ENCODE peak calls at places on chromosomes 11 and 22, in seven cellular contexts. One of them, this sample, is unnamed.

GRCh38 chr11:73652046-73652730 is 5.8 kb downstream of the PLEKHB1 start:
- DNase-seq in left ventricle myocardium superior: no peak
- DNase-seq in kidney tubule cell: no peak
- DNase-seq in caudate nucleus: peak
- DNase-seq in stimulated activated CD8-positive, alpha-beta memory T cell treated with anti-CD3 and anti-CD28 coated beads, Interleukin-4, amount 100 ng/mL, for 24 hours: no peak
- DNase-seq in NCI-H187: no peak
- DNase-seq in activated CD4-positive, alpha-beta T cell treated with anti-CD3 and anti-CD28 coated beads, Interleukin-2, amount 10 ng/mL, durations not matched to agents 7 days and 5 days: no peak
- DNase-seq in this sample: peak

GRCh38 chr22:49014227-49015201 is 813.2 kb downstream of the BRD1 start:
- DNase-seq in left ventricle myocardium superior: no peak
- DNase-seq in kidney tubule cell: no peak
- DNase-seq in caudate nucleus: no peak
- DNase-seq in stimulated activated CD8-positive, alpha-beta memory T cell treated with anti-CD3 and anti-CD28 coated beads, Interleukin-4, amount 100 ng/mL, for 24 hours: no peak
- DNase-seq in NCI-H187: no peak
- DNase-seq in activated CD4-positive, alpha-beta T cell treated with anti-CD3 and anti-CD28 coated beads, Interleukin-2, amount 10 ng/mL, durations not matched to agents 7 days and 5 days: no peak
- DNase-seq in this sample: no peak

GRCh38 chr11:62418733-62419132 is at the start of gene SCGB1A1:
- DNase-seq in left ventricle myocardium superior: no peak
- DNase-seq in kidney tubule cell: no peak
- DNase-seq in caudate nucleus: no peak
- DNase-seq in stimulated activated CD8-positive, alpha-beta memory T cell treated with anti-CD3 and anti-CD28 coated beads, Interleukin-4, amount 100 ng/mL, for 24 hours: no peak
- DNase-seq in NCI-H187: no peak
- DNase-seq in activated CD4-positive, alpha-beta T cell treated with anti-CD3 and anti-CD28 coated beads, Interleukin-2, amount 10 ng/mL, durations not matched to agents 7 days and 5 days: no peak
- DNase-seq in this sample: no peak

GRCh38 chr11:94925422-94926270 is 47.7 kb downstream of the CWC15 start:
- DNase-seq in left ventricle myocardium superior: no peak
- DNase-seq in kidney tubule cell: peak
- DNase-seq in caudate nucleus: no peak
- DNase-seq in stimulated activated CD8-positive, alpha-beta memory T cell treated with anti-CD3 and anti-CD28 coated beads, Interleukin-4, amount 100 ng/mL, for 24 hours: no peak
- DNase-seq in NCI-H187: no peak
- DNase-seq in activated CD4-positive, alpha-beta T cell treated with anti-CD3 and anti-CD28 coated beads, Interleukin-2, amount 10 ng/mL, durations not matched to agents 7 days and 5 days: no peak
- DNase-seq in this sample: no peak

GRCh38 chr11:36711104-36711825 is 113.2 kb upstream of the RAG2 start:
- DNase-seq in left ventricle myocardium superior: no peak
- DNase-seq in kidney tubule cell: peak
- DNase-seq in caudate nucleus: no peak
- DNase-seq in stimulated activated CD8-positive, alpha-beta memory T cell treated with anti-CD3 and anti-CD28 coated beads, Interleukin-4, amount 100 ng/mL, for 24 hours: no peak
- DNase-seq in NCI-H187: no peak
- DNase-seq in activated CD4-positive, alpha-beta T cell treated with anti-CD3 and anti-CD28 coated beads, Interleukin-2, amount 10 ng/mL, durations not matched to agents 7 days and 5 days: no peak
- DNase-seq in this sample: no peak

GRCh38 chr11:10742460-10743208 is 8.4 kb upstream of the CTR9 start:
- DNase-seq in left ventricle myocardium superior: no peak
- DNase-seq in kidney tubule cell: peak
- DNase-seq in caudate nucleus: no peak
- DNase-seq in stimulated activated CD8-positive, alpha-beta memory T cell treated with anti-CD3 and anti-CD28 coated beads, Interleukin-4, amount 100 ng/mL, for 24 hours: no peak
- DNase-seq in NCI-H187: no peak
- DNase-seq in activated CD4-positive, alpha-beta T cell treated with anti-CD3 and anti-CD28 coated beads, Interleukin-2, amount 10 ng/mL, durations not matched to agents 7 days and 5 days: peak
- DNase-seq in this sample: no peak

GRCh38 chr11:57440744-57441414 is 14.0 kb upstream of the SLC43A3 start:
- DNase-seq in left ventricle myocardium superior: no peak
- DNase-seq in kidney tubule cell: no peak
- DNase-seq in caudate nucleus: no peak
- DNase-seq in stimulated activated CD8-positive, alpha-beta memory T cell treated with anti-CD3 and anti-CD28 coated beads, Interleukin-4, amount 100 ng/mL, for 24 hours: no peak
- DNase-seq in NCI-H187: no peak
- DNase-seq in activated CD4-positive, alpha-beta T cell treated with anti-CD3 and anti-CD28 coated beads, Interleukin-2, amount 10 ng/mL, durations not matched to agents 7 days and 5 days: no peak
- DNase-seq in this sample: no peak

GRCh38 chr22:38448945-38449745 is 5.9 kb downstream of the KCNJ4 start:
- DNase-seq in left ventricle myocardium superior: peak
- DNase-seq in kidney tubule cell: no peak
- DNase-seq in caudate nucleus: peak
- DNase-seq in stimulated activated CD8-positive, alpha-beta memory T cell treated with anti-CD3 and anti-CD28 coated beads, Interleukin-4, amount 100 ng/mL, for 24 hours: no peak
- DNase-seq in NCI-H187: no peak
- DNase-seq in activated CD4-positive, alpha-beta T cell treated with anti-CD3 and anti-CD28 coated beads, Interleukin-2, amount 10 ng/mL, durations not matched to agents 7 days and 5 days: no peak
- DNase-seq in this sample: no peak

GRCh38 chr11:94111660-94112059 is 17.0 kb upstream of the PANX1 start:
- DNase-seq in left ventricle myocardium superior: peak
- DNase-seq in kidney tubule cell: no peak
- DNase-seq in caudate nucleus: no peak
- DNase-seq in stimulated activated CD8-positive, alpha-beta memory T cell treated with anti-CD3 and anti-CD28 coated beads, Interleukin-4, amount 100 ng/mL, for 24 hours: no peak
- DNase-seq in NCI-H187: no peak
- DNase-seq in activated CD4-positive, alpha-beta T cell treated with anti-CD3 and anti-CD28 coated beads, Interleukin-2, amount 10 ng/mL, durations not matched to agents 7 days and 5 days: no peak
- DNase-seq in this sample: no peak

GRCh38 chr22:49768511-49768910 is 59.2 kb downstream of the BRD1 start:
- DNase-seq in left ventricle myocardium superior: peak
- DNase-seq in kidney tubule cell: no peak
- DNase-seq in caudate nucleus: no peak
- DNase-seq in stimulated activated CD8-positive, alpha-beta memory T cell treated with anti-CD3 and anti-CD28 coated beads, Interleukin-4, amount 100 ng/mL, for 24 hours: no peak
- DNase-seq in NCI-H187: no peak
- DNase-seq in activated CD4-positive, alpha-beta T cell treated with anti-CD3 and anti-CD28 coated beads, Interleukin-2, amount 10 ng/mL, durations not matched to agents 7 days and 5 days: no peak
- DNase-seq in this sample: no peak

GRCh38 chr11:124026498-124026897 is at the start of gene OR10G8:
- DNase-seq in left ventricle myocardium superior: no peak
- DNase-seq in kidney tubule cell: no peak
- DNase-seq in caudate nucleus: no peak
- DNase-seq in stimulated activated CD8-positive, alpha-beta memory T cell treated with anti-CD3 and anti-CD28 coated beads, Interleukin-4, amount 100 ng/mL, for 24 hours: no peak
- DNase-seq in NCI-H187: no peak
- DNase-seq in activated CD4-positive, alpha-beta T cell treated with anti-CD3 and anti-CD28 coated beads, Interleukin-2, amount 10 ng/mL, durations not matched to agents 7 days and 5 days: no peak
- DNase-seq in this sample: no peak

GRCh38 chr11:131397666-131398065 is 27.3 kb downstream of the NTM start:
- DNase-seq in left ventricle myocardium superior: no peak
- DNase-seq in kidney tubule cell: no peak
- DNase-seq in caudate nucleus: no peak
- DNase-seq in stimulated activated CD8-positive, alpha-beta memory T cell treated with anti-CD3 and anti-CD28 coated beads, Interleukin-4, amount 100 ng/mL, for 24 hours: no peak
- DNase-seq in NCI-H187: no peak
- DNase-seq in activated CD4-positive, alpha-beta T cell treated with anti-CD3 and anti-CD28 coated beads, Interleukin-2, amount 10 ng/mL, durations not matched to agents 7 days and 5 days: no peak
- DNase-seq in this sample: no peak

GRCh38 chr11:66958232-66958955 is at the start of gene PC:
- DNase-seq in left ventricle myocardium superior: peak
- DNase-seq in kidney tubule cell: peak
- DNase-seq in caudate nucleus: peak
- DNase-seq in stimulated activated CD8-positive, alpha-beta memory T cell treated with anti-CD3 and anti-CD28 coated beads, Interleukin-4, amount 100 ng/mL, for 24 hours: peak
- DNase-seq in NCI-H187: peak
- DNase-seq in activated CD4-positive, alpha-beta T cell treated with anti-CD3 and anti-CD28 coated beads, Interleukin-2, amount 10 ng/mL, durations not matched to agents 7 days and 5 days: peak
- DNase-seq in this sample: peak

GRCh38 chr11:723120-723883 is 17.3 kb downstream of the EPS8L2 start:
- DNase-seq in left ventricle myocardium superior: peak
- DNase-seq in kidney tubule cell: peak
- DNase-seq in caudate nucleus: no peak
- DNase-seq in stimulated activated CD8-positive, alpha-beta memory T cell treated with anti-CD3 and anti-CD28 coated beads, Interleukin-4, amount 100 ng/mL, for 24 hours: no peak
- DNase-seq in NCI-H187: no peak
- DNase-seq in activated CD4-positive, alpha-beta T cell treated with anti-CD3 and anti-CD28 coated beads, Interleukin-2, amount 10 ng/mL, durations not matched to agents 7 days and 5 days: peak
- DNase-seq in this sample: peak

GRCh38 chr11:35675901-35676610 is 13.5 kb downstream of the TRIM44 start:
- DNase-seq in left ventricle myocardium superior: no peak
- DNase-seq in kidney tubule cell: no peak
- DNase-seq in caudate nucleus: no peak
- DNase-seq in stimulated activated CD8-positive, alpha-beta memory T cell treated with anti-CD3 and anti-CD28 coated beads, Interleukin-4, amount 100 ng/mL, for 24 hours: no peak
- DNase-seq in NCI-H187: no peak
- DNase-seq in activated CD4-positive, alpha-beta T cell treated with anti-CD3 and anti-CD28 coated beads, Interleukin-2, amount 10 ng/mL, durations not matched to agents 7 days and 5 days: no peak
- DNase-seq in this sample: no peak

GRCh38 chr22:49368976-49369725 is 458.5 kb downstream of the BRD1 start:
- DNase-seq in left ventricle myocardium superior: no peak
- DNase-seq in kidney tubule cell: no peak
- DNase-seq in caudate nucleus: no peak
- DNase-seq in stimulated activated CD8-positive, alpha-beta memory T cell treated with anti-CD3 and anti-CD28 coated beads, Interleukin-4, amount 100 ng/mL, for 24 hours: no peak
- DNase-seq in NCI-H187: no peak
- DNase-seq in activated CD4-positive, alpha-beta T cell treated with anti-CD3 and anti-CD28 coated beads, Interleukin-2, amount 10 ng/mL, durations not matched to agents 7 days and 5 days: no peak
- DNase-seq in this sample: no peak

GRCh38 chr11:61699737-61700160 is 19.6 kb downstream of the DAGLA start:
- DNase-seq in left ventricle myocardium superior: peak
- DNase-seq in kidney tubule cell: no peak
- DNase-seq in caudate nucleus: peak
- DNase-seq in stimulated activated CD8-positive, alpha-beta memory T cell treated with anti-CD3 and anti-CD28 coated beads, Interleukin-4, amount 100 ng/mL, for 24 hours: no peak
- DNase-seq in NCI-H187: peak
- DNase-seq in activated CD4-positive, alpha-beta T cell treated with anti-CD3 and anti-CD28 coated beads, Interleukin-2, amount 10 ng/mL, durations not matched to agents 7 days and 5 days: no peak
- DNase-seq in this sample: no peak

GRCh38 chr22:24707477-24707816 is 67.1 kb downstream of the PIWIL3 start:
- DNase-seq in left ventricle myocardium superior: no peak
- DNase-seq in kidney tubule cell: no peak
- DNase-seq in caudate nucleus: no peak
- DNase-seq in stimulated activated CD8-positive, alpha-beta memory T cell treated with anti-CD3 and anti-CD28 coated beads, Interleukin-4, amount 100 ng/mL, for 24 hours: no peak
- DNase-seq in NCI-H187: no peak
- DNase-seq in activated CD4-positive, alpha-beta T cell treated with anti-CD3 and anti-CD28 coated beads, Interleukin-2, amount 10 ng/mL, durations not matched to agents 7 days and 5 days: no peak
- DNase-seq in this sample: no peak

GRCh38 chr22:39300198-39300830 is 19.1 kb downstream of the RPL3 start:
- DNase-seq in left ventricle myocardium superior: peak
- DNase-seq in kidney tubule cell: peak
- DNase-seq in caudate nucleus: no peak
- DNase-seq in stimulated activated CD8-positive, alpha-beta memory T cell treated with anti-CD3 and anti-CD28 coated beads, Interleukin-4, amount 100 ng/mL, for 24 hours: no peak
- DNase-seq in NCI-H187: no peak
- DNase-seq in activated CD4-positive, alpha-beta T cell treated with anti-CD3 and anti-CD28 coated beads, Interleukin-2, amount 10 ng/mL, durations not matched to agents 7 days and 5 days: no peak
- DNase-seq in this sample: no peak

GRCh38 chr22:46660604-46661201 is 40.5 kb downstream of the GRAMD4 start:
- DNase-seq in left ventricle myocardium superior: no peak
- DNase-seq in kidney tubule cell: peak
- DNase-seq in caudate nucleus: no peak
- DNase-seq in stimulated activated CD8-positive, alpha-beta memory T cell treated with anti-CD3 and anti-CD28 coated beads, Interleukin-4, amount 100 ng/mL, for 24 hours: no peak
- DNase-seq in NCI-H187: no peak
- DNase-seq in activated CD4-positive, alpha-beta T cell treated with anti-CD3 and anti-CD28 coated beads, Interleukin-2, amount 10 ng/mL, durations not matched to agents 7 days and 5 days: no peak
- DNase-seq in this sample: no peak

GRCh38 chr11:92528051-92528450 is 303.4 kb downstream of the FAT3 start:
- DNase-seq in left ventricle myocardium superior: no peak
- DNase-seq in kidney tubule cell: no peak
- DNase-seq in caudate nucleus: no peak
- DNase-seq in stimulated activated CD8-positive, alpha-beta memory T cell treated with anti-CD3 and anti-CD28 coated beads, Interleukin-4, amount 100 ng/mL, for 24 hours: no peak
- DNase-seq in NCI-H187: no peak
- DNase-seq in activated CD4-positive, alpha-beta T cell treated with anti-CD3 and anti-CD28 coated beads, Interleukin-2, amount 10 ng/mL, durations not matched to agents 7 days and 5 days: no peak
- DNase-seq in this sample: no peak

GRCh38 chr22:43237280-43237679 is 50.3 kb upstream of the TTLL12 start:
- DNase-seq in left ventricle myocardium superior: no peak
- DNase-seq in kidney tubule cell: no peak
- DNase-seq in caudate nucleus: no peak
- DNase-seq in stimulated activated CD8-positive, alpha-beta memory T cell treated with anti-CD3 and anti-CD28 coated beads, Interleukin-4, amount 100 ng/mL, for 24 hours: no peak
- DNase-seq in NCI-H187: no peak
- DNase-seq in activated CD4-positive, alpha-beta T cell treated with anti-CD3 and anti-CD28 coated beads, Interleukin-2, amount 10 ng/mL, durations not matched to agents 7 days and 5 days: no peak
- DNase-seq in this sample: peak

GRCh38 chr11:28176231-28176853 is 68.2 kb downstream of the METTL15 start:
- DNase-seq in left ventricle myocardium superior: no peak
- DNase-seq in kidney tubule cell: peak
- DNase-seq in caudate nucleus: no peak
- DNase-seq in stimulated activated CD8-positive, alpha-beta memory T cell treated with anti-CD3 and anti-CD28 coated beads, Interleukin-4, amount 100 ng/mL, for 24 hours: no peak
- DNase-seq in NCI-H187: no peak
- DNase-seq in activated CD4-positive, alpha-beta T cell treated with anti-CD3 and anti-CD28 coated beads, Interleukin-2, amount 10 ng/mL, durations not matched to agents 7 days and 5 days: no peak
- DNase-seq in this sample: no peak

GRCh38 chr11:76153609-76153949 is 52.7 kb downstream of the WNT11 start:
- DNase-seq in left ventricle myocardium superior: no peak
- DNase-seq in kidney tubule cell: peak
- DNase-seq in caudate nucleus: no peak
- DNase-seq in stimulated activated CD8-positive, alpha-beta memory T cell treated with anti-CD3 and anti-CD28 coated beads, Interleukin-4, amount 100 ng/mL, for 24 hours: no peak
- DNase-seq in NCI-H187: no peak
- DNase-seq in activated CD4-positive, alpha-beta T cell treated with anti-CD3 and anti-CD28 coated beads, Interleukin-2, amount 10 ng/mL, durations not matched to agents 7 days and 5 days: no peak
- DNase-seq in this sample: peak

GRCh38 chr22:24894998-24895397 is 51.5 kb downstream of the LHFPL7 start:
- DNase-seq in left ventricle myocardium superior: peak
- DNase-seq in kidney tubule cell: peak
- DNase-seq in caudate nucleus: no peak
- DNase-seq in stimulated activated CD8-positive, alpha-beta memory T cell treated with anti-CD3 and anti-CD28 coated beads, Interleukin-4, amount 100 ng/mL, for 24 hours: no peak
- DNase-seq in NCI-H187: no peak
- DNase-seq in activated CD4-positive, alpha-beta T cell treated with anti-CD3 and anti-CD28 coated beads, Interleukin-2, amount 10 ng/mL, durations not matched to agents 7 days and 5 days: no peak
- DNase-seq in this sample: no peak

GRCh38 chr11:42593426-42593825 is 718.4 kb upstream of the API5 start:
- DNase-seq in left ventricle myocardium superior: no peak
- DNase-seq in kidney tubule cell: no peak
- DNase-seq in caudate nucleus: no peak
- DNase-seq in stimulated activated CD8-positive, alpha-beta memory T cell treated with anti-CD3 and anti-CD28 coated beads, Interleukin-4, amount 100 ng/mL, for 24 hours: no peak
- DNase-seq in NCI-H187: no peak
- DNase-seq in activated CD4-positive, alpha-beta T cell treated with anti-CD3 and anti-CD28 coated beads, Interleukin-2, amount 10 ng/mL, durations not matched to agents 7 days and 5 days: no peak
- DNase-seq in this sample: no peak

GRCh38 chr11:74570266-74571061 is 21.9 kb upstream of the POLD3 start:
- DNase-seq in left ventricle myocardium superior: no peak
- DNase-seq in kidney tubule cell: peak
- DNase-seq in caudate nucleus: peak
- DNase-seq in stimulated activated CD8-positive, alpha-beta memory T cell treated with anti-CD3 and anti-CD28 coated beads, Interleukin-4, amount 100 ng/mL, for 24 hours: no peak
- DNase-seq in NCI-H187: no peak
- DNase-seq in activated CD4-positive, alpha-beta T cell treated with anti-CD3 and anti-CD28 coated beads, Interleukin-2, amount 10 ng/mL, durations not matched to agents 7 days and 5 days: peak
- DNase-seq in this sample: peak

GRCh38 chr11:131934006-131934405 is 563.6 kb downstream of the NTM start:
- DNase-seq in left ventricle myocardium superior: no peak
- DNase-seq in kidney tubule cell: no peak
- DNase-seq in caudate nucleus: no peak
- DNase-seq in stimulated activated CD8-positive, alpha-beta memory T cell treated with anti-CD3 and anti-CD28 coated beads, Interleukin-4, amount 100 ng/mL, for 24 hours: no peak
- DNase-seq in NCI-H187: no peak
- DNase-seq in activated CD4-positive, alpha-beta T cell treated with anti-CD3 and anti-CD28 coated beads, Interleukin-2, amount 10 ng/mL, durations not matched to agents 7 days and 5 days: no peak
- DNase-seq in this sample: no peak

GRCh38 chr11:123386746-123387510 is 43.1 kb upstream of the GRAMD1B start:
- DNase-seq in left ventricle myocardium superior: no peak
- DNase-seq in kidney tubule cell: peak
- DNase-seq in caudate nucleus: no peak
- DNase-seq in stimulated activated CD8-positive, alpha-beta memory T cell treated with anti-CD3 and anti-CD28 coated beads, Interleukin-4, amount 100 ng/mL, for 24 hours: no peak
- DNase-seq in NCI-H187: no peak
- DNase-seq in activated CD4-positive, alpha-beta T cell treated with anti-CD3 and anti-CD28 coated beads, Interleukin-2, amount 10 ng/mL, durations not matched to agents 7 days and 5 days: no peak
- DNase-seq in this sample: no peak

GRCh38 chr11:16812274-16812673 is 73.8 kb downstream of the C11orf58 start:
- DNase-seq in left ventricle myocardium superior: no peak
- DNase-seq in kidney tubule cell: no peak
- DNase-seq in caudate nucleus: no peak
- DNase-seq in stimulated activated CD8-positive, alpha-beta memory T cell treated with anti-CD3 and anti-CD28 coated beads, Interleukin-4, amount 100 ng/mL, for 24 hours: no peak
- DNase-seq in NCI-H187: no peak
- DNase-seq in activated CD4-positive, alpha-beta T cell treated with anti-CD3 and anti-CD28 coated beads, Interleukin-2, amount 10 ng/mL, durations not matched to agents 7 days and 5 days: no peak
- DNase-seq in this sample: no peak

GRCh38 chr11:33735426-33736147 is 636 bp downstream of the CD59 start:
- DNase-seq in left ventricle myocardium superior: peak
- DNase-seq in kidney tubule cell: peak
- DNase-seq in caudate nucleus: no peak
- DNase-seq in stimulated activated CD8-positive, alpha-beta memory T cell treated with anti-CD3 and anti-CD28 coated beads, Interleukin-4, amount 100 ng/mL, for 24 hours: peak
- DNase-seq in NCI-H187: no peak
- DNase-seq in activated CD4-positive, alpha-beta T cell treated with anti-CD3 and anti-CD28 coated beads, Interleukin-2, amount 10 ng/mL, durations not matched to agents 7 days and 5 days: peak
- DNase-seq in this sample: no peak

GRCh38 chr22:21697866-21698265 is 32.1 kb downstream of the PPIL2 start:
- DNase-seq in left ventricle myocardium superior: no peak
- DNase-seq in kidney tubule cell: peak
- DNase-seq in caudate nucleus: no peak
- DNase-seq in stimulated activated CD8-positive, alpha-beta memory T cell treated with anti-CD3 and anti-CD28 coated beads, Interleukin-4, amount 100 ng/mL, for 24 hours: no peak
- DNase-seq in NCI-H187: no peak
- DNase-seq in activated CD4-positive, alpha-beta T cell treated with anti-CD3 and anti-CD28 coated beads, Interleukin-2, amount 10 ng/mL, durations not matched to agents 7 days and 5 days: no peak
- DNase-seq in this sample: no peak

GRCh38 chr11:77129841-77130756 is 2.1 kb downstream of the MYO7A start:
- DNase-seq in left ventricle myocardium superior: peak
- DNase-seq in kidney tubule cell: no peak
- DNase-seq in caudate nucleus: no peak
- DNase-seq in stimulated activated CD8-positive, alpha-beta memory T cell treated with anti-CD3 and anti-CD28 coated beads, Interleukin-4, amount 100 ng/mL, for 24 hours: no peak
- DNase-seq in NCI-H187: no peak
- DNase-seq in activated CD4-positive, alpha-beta T cell treated with anti-CD3 and anti-CD28 coated beads, Interleukin-2, amount 10 ng/mL, durations not matched to agents 7 days and 5 days: no peak
- DNase-seq in this sample: no peak